ENCODE peak calls at places on chromosome 10, in nine cellular contexts. A is OCI-LY7; V is stimulated activated CD4-positive, alpha-beta T cell treated with anti-CD3 and anti-CD28 coated beads, Interleukin-4, amount 100 ng/mL, for 4 hours; O is ELR; H is suprapubic skin; F is activated naive CD4-positive, alpha-beta T cell; R is DMS79; E is bronchial epithelial cell; C is A549. Z is an unnamed sample.

GRCh38 chr10:80205478-80206276 is at the start of gene ANXA11:
- DNase-seq in H (peak), O (peak), E (peak), F (peak), V (peak), A (peak), C (peak), R (peak), Z (peak)

GRCh38 chr10:133162910-133163856 is 3.2 kb downstream of the KNDC1 start:
- DNase-seq in A (no peak), V (no peak), C (no peak), O (no peak), E (no peak), R (no peak), H (no peak), F (no peak), Z (no peak)

GRCh38 chr10:84588971-84589370 is 260.6 kb downstream of the CCSER2 start:
- DNase-seq in C (no peak), R (no peak), F (no peak), H (no peak), E (no peak), O (no peak), A (no peak), V (no peak), Z (no peak)

GRCh38 chr10:110209399-110209925 is 2.1 kb downstream of the MXI1 start:
- DNase-seq in F (peak), A (peak), V (peak), E (peak), R (no peak), O (peak), H (peak), C (peak), Z (peak)

GRCh38 chr10:121668336-121669009 is 70.2 kb upstream of the FGFR2 start:
- DNase-seq in R (no peak), O (no peak), E (peak), C (no peak), A (no peak), F (no peak), V (no peak), H (no peak), Z (peak)

GRCh38 chr10:95628786-95629185 is 27.7 kb downstream of the ALDH18A1 start:
- DNase-seq in C (no peak), A (no peak), O (no peak), F (no peak), E (peak), R (no peak), V (no peak), H (no peak), Z (no peak)

GRCh38 chr10:11225935-11226334 is 208.3 kb downstream of the CELF2 start:
- DNase-seq in H (no peak), R (no peak), F (no peak), E (no peak), V (peak), O (no peak), A (no peak), C (no peak), Z (no peak)

GRCh38 chr10:118845776-118846175 is 91.0 kb upstream of the CACUL1 start:
- DNase-seq in C (no peak), A (no peak), V (no peak), R (no peak), E (peak), F (no peak), H (no peak), O (no peak), Z (no peak)

GRCh38 chr10:45502458-45502857 is 128.4 kb downstream of the ALOX5 start:
- DNase-seq in A (no peak), F (no peak), V (no peak), C (no peak), R (no peak), H (no peak), O (peak), E (peak), Z (no peak)

GRCh38 chr10:89810908-89811515 is 109.6 kb downstream of the KIF20B start:
- DNase-seq in V (no peak), R (no peak), O (no peak), F (no peak), A (no peak), H (no peak), E (no peak), C (no peak), Z (no peak)

GRCh38 chr10:117532451-117533107 is 10.0 kb upstream of the EMX2 start:
- DNase-seq in C (no peak), R (no peak), O (no peak), E (no peak), F (no peak), V (no peak), A (no peak), H (peak), Z (no peak)

GRCh38 chr10:30702860-30703259 is 73.3 kb upstream of the LYZL2 start:
- DNase-seq in O (no peak), V (no peak), E (no peak), C (no peak), A (peak), R (no peak), H (no peak), F (no peak), Z (no peak)

GRCh38 chr10:77360835-77361234 is 276.8 kb downstream of the KCNMA1 start:
- DNase-seq in R (no peak), V (no peak), F (no peak), H (no peak), C (no peak), O (no peak), E (no peak), A (no peak), Z (no peak)

GRCh38 chr10:131930586-131931330 is 29.9 kb downstream of the PPP2R2D start:
- DNase-seq in A (no peak), C (no peak), R (no peak), F (no peak), V (no peak), H (no peak), O (no peak), E (no peak), Z (peak)

GRCh38 chr10:103451871-103452713 is at the start of gene CALHM2:
- DNase-seq in A (no peak), V (peak), O (peak), R (peak), C (peak), F (peak), E (no peak), H (peak), Z (peak)

GRCh38 chr10:60399343-60399742 is 9.7 kb upstream of the ANK3 start:
- DNase-seq in V (no peak), R (no peak), E (peak), C (no peak), H (no peak), F (no peak), O (no peak), A (no peak), Z (no peak)

GRCh38 chr10:51269816-51270215 is 195.5 kb downstream of the PRKG1 start:
- DNase-seq in H (no peak), A (no peak), C (no peak), E (peak), O (no peak), R (no peak), F (no peak), V (no peak), Z (no peak)

GRCh38 chr10:12337973-12338372 is 11.4 kb upstream of the CAMK1D start:
- DNase-seq in A (no peak), R (no peak), C (no peak), V (no peak), F (no peak), H (no peak), E (no peak), O (no peak), Z (no peak)

GRCh38 chr10:75971402-75972211 is 540.2 kb downstream of the LRMDA start:
- DNase-seq in R (no peak), V (no peak), O (no peak), F (no peak), H (no peak), C (no peak), A (no peak), E (no peak), Z (no peak)

GRCh38 chr10:16014469-16014868 is 154.2 kb upstream of the MINDY3 start:
- DNase-seq in O (no peak), E (no peak), C (no peak), F (no peak), R (no peak), A (no peak), H (no peak), V (no peak), Z (no peak)

GRCh38 chr10:89699581-89700064 is 1.8 kb upstream of the KIF20B start:
- DNase-seq in V (no peak), C (no peak), A (no peak), R (no peak), E (no peak), O (no peak), H (no peak), F (no peak), Z (no peak)

GRCh38 chr10:130254168-130255061 is 118.2 kb downstream of the GLRX3 start:
- DNase-seq in H (no peak), E (no peak), V (no peak), O (no peak), F (no peak), A (no peak), C (no peak), R (no peak), Z (no peak)

GRCh38 chr10:49593998-49594397 is 16.1 kb upstream of the SLC18A3 start:
- DNase-seq in R (no peak), A (no peak), H (no peak), C (no peak), O (no peak), F (no peak), E (no peak), V (no peak), Z (no peak)

GRCh38 chr10:16814081-16814480 is 3.1 kb downstream of the RSU1 start:
- DNase-seq in A (no peak), O (no peak), R (no peak), C (no peak), F (no peak), V (no peak), H (no peak), E (no peak), Z (no peak)

GRCh38 chr10:73998623-73999622 is 1.0 kb downstream of the VCL start:
- DNase-seq in V (peak), A (peak), C (peak), E (peak), H (peak), F (no peak), O (peak), R (peak), Z (peak)

GRCh38 chr10:33336606-33337334 is 2.3 kb upstream of the NRP1 start:
- DNase-seq in C (peak), E (no peak), R (no peak), O (peak), V (peak), H (peak), A (no peak), F (no peak), Z (peak)

GRCh38 chr10:124864421-124865193 is 63.0 kb downstream of the ABRAXAS2 start:
- DNase-seq in C (no peak), V (no peak), H (no peak), R (no peak), F (no peak), A (no peak), O (peak), E (peak), Z (no peak)

GRCh38 chr10:82477776-82478175 is 602.8 kb downstream of the NRG3 start:
- DNase-seq in E (no peak), H (no peak), F (no peak), C (no peak), A (no peak), O (no peak), V (no peak), R (no peak), Z (no peak)

Z was measured in lung microvascular endothelial cell.